ENCODE peak calls at places on chromosomes 6 and 20, in five cellular contexts. One of them, this sample, is unnamed.

GRCh38 chr6:170434114-170434820 is 118.8 kb downstream of the PSMB1 start:
- DNase-seq in sigmoid colon: no peak
- DNase-seq in upper lobe of left lung: no peak
- DNase-seq in tibial nerve: no peak
- DNase-seq in AG10803: no peak
- DNase-seq in this sample: no peak

GRCh38 chr6:104325341-104326172 is 534.2 kb downstream of the HACE1 start:
- DNase-seq in tibial nerve: no peak
- DNase-seq in upper lobe of left lung: no peak
- DNase-seq in AG10803: peak
- DNase-seq in sigmoid colon: no peak
- DNase-seq in this sample: no peak

GRCh38 chr6:156269751-156270369 is 507.3 kb upstream of the ARID1B start:
- DNase-seq in AG10803: no peak
- DNase-seq in tibial nerve: no peak
- DNase-seq in upper lobe of left lung: peak
- DNase-seq in sigmoid colon: no peak
- DNase-seq in this sample: no peak

GRCh38 chr20:58109126-58109880 is 119.2 kb downstream of the ANKRD60 start:
- DNase-seq in tibial nerve: no peak
- DNase-seq in upper lobe of left lung: no peak
- DNase-seq in sigmoid colon: no peak
- DNase-seq in AG10803: peak
- DNase-seq in this sample: peak

GRCh38 chr6:156933201-156934053 is 156.2 kb downstream of the ARID1B start:
- DNase-seq in upper lobe of left lung: no peak
- DNase-seq in AG10803: no peak
- DNase-seq in tibial nerve: no peak
- DNase-seq in sigmoid colon: no peak
- DNase-seq in this sample: no peak

GRCh38 chr6:143634486-143634885 is 43.3 kb upstream of the PHACTR2 start:
- DNase-seq in sigmoid colon: no peak
- DNase-seq in upper lobe of left lung: no peak
- DNase-seq in tibial nerve: no peak
- DNase-seq in AG10803: peak
- DNase-seq in this sample: no peak

GRCh38 chr6:134289204-134289575 is 28.7 kb downstream of the SGK1 start:
- DNase-seq in AG10803: no peak
- DNase-seq in sigmoid colon: no peak
- DNase-seq in upper lobe of left lung: no peak
- DNase-seq in tibial nerve: no peak
- DNase-seq in this sample: no peak

GRCh38 chr6:26401987-26402658 is at the start of gene BTN3A1:
- DNase-seq in upper lobe of left lung: no peak
- DNase-seq in tibial nerve: peak
- DNase-seq in sigmoid colon: peak
- DNase-seq in AG10803: peak
- DNase-seq in this sample: no peak

GRCh38 chr20:59006864-59007757 is at the start of gene CTSZ:
- DNase-seq in sigmoid colon: peak
- DNase-seq in tibial nerve: no peak
- DNase-seq in AG10803: peak
- DNase-seq in upper lobe of left lung: peak
- DNase-seq in this sample: no peak

GRCh38 chr20:1741309-1742048 is 83.9 kb upstream of the SIRPG start:
- DNase-seq in AG10803: no peak
- DNase-seq in upper lobe of left lung: no peak
- DNase-seq in tibial nerve: no peak
- DNase-seq in sigmoid colon: no peak
- DNase-seq in this sample: no peak

GRCh38 chr6:87697581-87698552 is 4.2 kb downstream of the AKIRIN2 start:
- DNase-seq in upper lobe of left lung: no peak
- DNase-seq in sigmoid colon: no peak
- DNase-seq in tibial nerve: no peak
- DNase-seq in AG10803: peak
- DNase-seq in this sample: peak

GRCh38 chr6:122663981-122664380 is 53.8 kb downstream of the PKIB start:
- DNase-seq in upper lobe of left lung: no peak
- DNase-seq in tibial nerve: no peak
- DNase-seq in sigmoid colon: no peak
- DNase-seq in AG10803: no peak
- DNase-seq in this sample: no peak

GRCh38 chr6:133761706-133762105 is 127.2 kb upstream of the TCF21 start:
- DNase-seq in tibial nerve: no peak
- DNase-seq in upper lobe of left lung: no peak
- DNase-seq in AG10803: peak
- DNase-seq in sigmoid colon: no peak
- DNase-seq in this sample: no peak

GRCh38 chr6:155436981-155437749 is 18.5 kb downstream of the NOX3 start:
- DNase-seq in upper lobe of left lung: no peak
- DNase-seq in tibial nerve: no peak
- DNase-seq in AG10803: no peak
- DNase-seq in sigmoid colon: no peak
- DNase-seq in this sample: no peak

GRCh38 chr6:119454694-119455093 is 105.1 kb upstream of the MAN1A1 start:
- DNase-seq in AG10803: peak
- DNase-seq in upper lobe of left lung: no peak
- DNase-seq in tibial nerve: no peak
- DNase-seq in sigmoid colon: no peak
- DNase-seq in this sample: no peak

GRCh38 chr6:26249709-26249958 is 115.4 kb upstream of the BTN3A2 start:
- DNase-seq in sigmoid colon: peak
- DNase-seq in upper lobe of left lung: no peak
- DNase-seq in AG10803: no peak
- DNase-seq in tibial nerve: no peak
- DNase-seq in this sample: no peak

GRCh38 chr6:42989923-42990322 is 5.6 kb downstream of the PPP2R5D start:
- DNase-seq in sigmoid colon: no peak
- DNase-seq in tibial nerve: no peak
- DNase-seq in upper lobe of left lung: no peak
- DNase-seq in AG10803: no peak
- DNase-seq in this sample: no peak

GRCh38 chr20:11001767-11002540 is 328.2 kb upstream of the JAG1 start:
- DNase-seq in upper lobe of left lung: no peak
- DNase-seq in tibial nerve: no peak
- DNase-seq in AG10803: peak
- DNase-seq in sigmoid colon: no peak
- DNase-seq in this sample: no peak

GRCh38 chr6:161001421-161001820 is 9.9 kb downstream of the MAP3K4 start:
- DNase-seq in tibial nerve: peak
- DNase-seq in sigmoid colon: no peak
- DNase-seq in AG10803: no peak
- DNase-seq in upper lobe of left lung: no peak
- DNase-seq in this sample: no peak

GRCh38 chr20:19830351-19830750 is 72.3 kb downstream of the RIN2 start:
- DNase-seq in upper lobe of left lung: no peak
- DNase-seq in tibial nerve: no peak
- DNase-seq in sigmoid colon: no peak
- DNase-seq in AG10803: no peak
- DNase-seq in this sample: no peak

GRCh38 chr6:147046131-147046530 is 158.1 kb upstream of the STXBP5 start:
- DNase-seq in tibial nerve: no peak
- DNase-seq in upper lobe of left lung: no peak
- DNase-seq in AG10803: peak
- DNase-seq in sigmoid colon: no peak
- DNase-seq in this sample: no peak

GRCh38 chr6:63441266-63441956 is 121.6 kb upstream of the LGSN start:
- DNase-seq in sigmoid colon: no peak
- DNase-seq in tibial nerve: no peak
- DNase-seq in upper lobe of left lung: peak
- DNase-seq in AG10803: no peak
- DNase-seq in this sample: no peak

GRCh38 chr6:40436685-40437604 is 150.2 kb downstream of the LRFN2 start:
- DNase-seq in upper lobe of left lung: no peak
- DNase-seq in sigmoid colon: no peak
- DNase-seq in AG10803: no peak
- DNase-seq in tibial nerve: no peak
- DNase-seq in this sample: no peak

GRCh38 chr6:151317206-151317994 is 74.0 kb downstream of the ZBTB2 start:
- DNase-seq in sigmoid colon: no peak
- DNase-seq in AG10803: peak
- DNase-seq in tibial nerve: no peak
- DNase-seq in upper lobe of left lung: no peak
- DNase-seq in this sample: no peak

GRCh38 chr6:130969807-130970491 is 93.1 kb downstream of the EPB41L2 start:
- DNase-seq in upper lobe of left lung: no peak
- DNase-seq in tibial nerve: peak
- DNase-seq in AG10803: peak
- DNase-seq in sigmoid colon: peak
- DNase-seq in this sample: no peak

GRCh38 chr20:22652685-22653568 is 68.6 kb upstream of the FOXA2 start:
- DNase-seq in tibial nerve: no peak
- DNase-seq in sigmoid colon: no peak
- DNase-seq in AG10803: no peak
- DNase-seq in upper lobe of left lung: no peak
- DNase-seq in this sample: no peak

GRCh38 chr6:41600499-41601247 is 37.6 kb upstream of the MDFI start:
- DNase-seq in upper lobe of left lung: no peak
- DNase-seq in sigmoid colon: peak
- DNase-seq in tibial nerve: no peak
- DNase-seq in AG10803: no peak
- DNase-seq in this sample: no peak

GRCh38 chr6:41601248-41601549 is 37.1 kb upstream of the MDFI start:
- DNase-seq in sigmoid colon: no peak
- DNase-seq in tibial nerve: no peak
- DNase-seq in AG10803: no peak
- DNase-seq in upper lobe of left lung: no peak
- DNase-seq in this sample: no peak

GRCh38 chr6:41604006-41604405 is 34.3 kb upstream of the MDFI start:
- DNase-seq in AG10803: no peak
- DNase-seq in sigmoid colon: peak
- DNase-seq in upper lobe of left lung: no peak
- DNase-seq in tibial nerve: no peak
- DNase-seq in this sample: no peak

GRCh38 chr6:41602422-41602743 is 35.9 kb upstream of the MDFI start:
- DNase-seq in tibial nerve: no peak
- DNase-seq in sigmoid colon: peak
- DNase-seq in upper lobe of left lung: no peak
- DNase-seq in AG10803: no peak
- DNase-seq in this sample: no peak

DNA sequence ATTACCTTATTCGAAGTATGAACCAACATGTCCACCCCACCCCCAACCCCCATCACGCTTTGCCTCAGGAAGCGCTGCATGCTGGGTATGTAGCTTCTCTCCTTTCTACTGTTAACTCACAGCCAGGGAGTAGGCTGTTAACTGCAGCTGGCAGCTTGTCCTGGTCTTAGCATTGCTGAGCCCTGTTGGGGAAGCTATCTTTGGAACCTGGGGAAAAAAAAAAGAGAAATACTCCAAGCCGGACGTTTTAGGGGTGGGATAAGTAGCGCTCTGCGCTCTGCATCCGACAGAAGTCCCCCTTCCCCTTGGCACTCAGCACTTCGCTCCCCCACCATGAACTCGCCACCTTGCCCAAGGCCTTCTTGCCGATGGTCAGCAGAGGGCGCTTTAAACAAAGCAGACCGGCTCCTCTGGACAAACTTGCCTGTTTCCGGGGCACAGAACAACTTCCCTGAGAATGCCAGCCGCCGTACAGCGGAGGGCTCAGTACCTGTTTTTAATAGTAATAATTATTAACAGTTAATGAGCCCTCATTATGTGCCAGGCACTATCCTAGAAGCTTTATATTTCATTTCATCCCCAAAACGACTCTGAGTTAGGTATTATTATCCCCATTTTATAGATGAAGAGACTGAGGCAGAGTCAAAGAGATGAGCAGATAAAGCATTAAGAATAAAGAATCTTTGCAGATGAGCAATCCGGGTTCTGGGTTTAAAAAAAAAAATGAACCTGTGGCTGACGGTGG is 35.2 kb upstream of the MDFI start:
- DNase-seq in tibial nerve: peak
- DNase-seq in AG10803: peak
- DNase-seq in upper lobe of left lung: no peak
- DNase-seq in sigmoid colon: peak
- DNase-seq in this sample: peak
- TF ChIP-seq CTCF in tibial nerve: peak
- TF ChIP-seq CTCF in AG10803: peak
- TF ChIP-seq CTCF in upper lobe of left lung: peak
- TF ChIP-seq CTCF in sigmoid colon: peak
- TF ChIP-seq CTCF in this sample: peak

DNA sequence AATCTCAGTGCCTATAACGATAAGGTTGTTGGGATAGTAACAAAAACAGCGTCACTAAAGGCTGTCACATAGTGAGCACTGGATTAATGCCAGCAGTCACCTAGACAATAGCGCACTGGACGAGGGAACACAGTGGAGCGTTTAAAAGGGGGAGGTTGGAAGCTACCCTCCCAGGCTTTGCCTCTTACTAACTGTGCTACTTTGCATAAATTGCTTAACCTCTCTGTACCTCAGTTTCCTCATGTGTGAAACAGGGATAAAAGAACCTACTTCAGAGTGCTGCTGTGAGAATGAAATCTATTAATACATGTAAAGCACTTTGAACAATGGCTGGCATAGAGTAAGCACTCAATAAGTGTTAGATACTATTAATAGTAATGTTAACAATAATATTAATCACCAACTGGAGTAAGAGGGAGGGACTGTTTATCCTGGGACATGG is 10.5 kb downstream of the BCL2L1 start:
- DNase-seq in sigmoid colon: peak
- DNase-seq in tibial nerve: peak
- DNase-seq in AG10803: no peak
- DNase-seq in upper lobe of left lung: no peak
- DNase-seq in this sample: no peak
- H3K4me3 ChIP-seq in sigmoid colon: peak
- H3K4me3 ChIP-seq in tibial nerve: no peak
- H3K4me3 ChIP-seq in AG10803: no peak
- H3K4me3 ChIP-seq in upper lobe of left lung: no peak
- H3K4me3 ChIP-seq in this sample: no peak

GRCh38 chr6:99393698-99394531 is at the start of gene COQ3:
- DNase-seq in sigmoid colon: peak
- DNase-seq in AG10803: peak
- DNase-seq in upper lobe of left lung: peak
- DNase-seq in tibial nerve: peak
- DNase-seq in this sample: peak

GRCh38 chr6:99393366-99393697 is 663 bp downstream of the COQ3 start:
- DNase-seq in tibial nerve: no peak
- DNase-seq in AG10803: no peak
- DNase-seq in upper lobe of left lung: no peak
- DNase-seq in sigmoid colon: no peak
- DNase-seq in this sample: no peak

DNA sequence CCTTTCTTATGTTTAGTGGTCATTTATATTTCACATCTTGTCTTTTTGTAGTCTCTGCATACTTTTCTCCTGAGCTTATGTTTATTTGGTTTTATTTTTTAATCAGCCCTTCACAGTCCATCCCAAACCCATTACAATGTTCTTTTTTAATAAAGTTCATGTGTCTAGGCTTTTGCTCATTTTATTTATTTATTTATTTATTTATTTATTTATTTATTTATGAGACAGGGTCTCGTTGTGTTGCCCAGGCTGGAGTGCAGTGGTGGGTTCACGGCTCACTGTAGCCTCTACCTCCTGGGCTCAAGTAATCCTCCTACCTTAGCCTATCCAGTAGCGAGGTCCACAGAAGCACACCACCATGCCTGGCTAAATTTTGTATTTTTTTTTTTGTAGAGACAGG is 3.1 kb downstream of the COQ3 start:
- DNase-seq in AG10803: no peak
- DNase-seq in sigmoid colon: no peak
- DNase-seq in upper lobe of left lung: no peak
- DNase-seq in tibial nerve: no peak
- DNase-seq in this sample: no peak
- TF ChIP-seq CTCF in AG10803: no peak
- TF ChIP-seq CTCF in sigmoid colon: no peak
- TF ChIP-seq CTCF in upper lobe of left lung: no peak
- TF ChIP-seq CTCF in tibial nerve: no peak
- TF ChIP-seq CTCF in this sample: no peak

GRCh38 chr20:48906221-48906877 is 15.2 kb upstream of the ARFGEF2 start:
- DNase-seq in AG10803: no peak
- DNase-seq in sigmoid colon: no peak
- DNase-seq in tibial nerve: no peak
- DNase-seq in upper lobe of left lung: no peak
- DNase-seq in this sample: no peak
- H3K4me3 ChIP-seq in AG10803: no peak
- H3K4me3 ChIP-seq in sigmoid colon: no peak
- H3K4me3 ChIP-seq in tibial nerve: no peak
- H3K4me3 ChIP-seq in upper lobe of left lung: no peak
- H3K4me3 ChIP-seq in this sample: no peak